ENCODE peak calls at places on chromosomes 4 and X, in nine cellular contexts. R is upper lobe of left lung, L is sigmoid colon, S is transverse colon, X is endothelial cell of umbilical vein, M is HCT116, A is K562, I is prostate gland, V is H1. P is an unnamed sample.

GRCh38 chr4:17544205-17544604 is 29.2 kb downstream of the CLRN2 start:
- DNase-seq in R (no peak), L (no peak), S (peak), X (no peak), M (no peak), A (no peak), I (no peak), V (peak), P (peak)

GRCh38 chrX:129116651-129117050 is 406.6 kb downstream of the SMARCA1 start:
- DNase-seq in R (no peak), L (no peak), S (no peak), X (no peak), M (no peak), A (no peak), I (no peak), V (no peak), P (no peak)

GRCh38 chr4:26326791-26327190 is 6.0 kb downstream of the RBPJ start:
- DNase-seq in R (no peak), L (no peak), S (no peak), X (no peak), M (no peak), A (no peak), I (no peak), V (no peak), P (no peak)

GRCh38 chrX:119410027-119410819 is 11.1 kb downstream of the SLC25A43 start:
- DNase-seq in R (no peak), L (peak), S (peak), X (no peak), M (peak), A (no peak), I (no peak), V (no peak), P (peak)

GRCh38 chr4:112156112-112156511 is 10.9 kb downstream of the FAM241A start:
- DNase-seq in R (no peak), L (no peak), S (no peak), X (no peak), M (no peak), A (no peak), I (no peak), V (no peak), P (no peak)

GRCh38 chr4:182015893-182016292 is 227.3 kb upstream of the TENM3 start:
- DNase-seq in R (no peak), L (no peak), S (no peak), X (no peak), M (no peak), A (no peak), I (no peak), V (no peak), P (no peak)

GRCh38 chr4:156378053-156378665 is 424.5 kb upstream of the CTSO start:
- DNase-seq in R (no peak), L (no peak), S (no peak), X (peak), M (peak), A (no peak), I (no peak), V (no peak), P (no peak)

GRCh38 chr4:76779740-76780459 is 118.0 kb downstream of the SOWAHB start:
- DNase-seq in R (no peak), L (no peak), S (no peak), X (peak), M (no peak), A (no peak), I (peak), V (no peak), P (no peak)

GRCh38 chr4:54940996-54941395 is 184.4 kb downstream of the KDR start:
- DNase-seq in R (no peak), L (no peak), S (no peak), X (no peak), M (no peak), A (no peak), I (no peak), V (no peak), P (no peak)

GRCh38 chrX:46953597-46953996 is 41.4 kb downstream of the JADE3 start:
- DNase-seq in R (no peak), L (no peak), S (no peak), X (peak), M (no peak), A (no peak), I (no peak), V (no peak), P (no peak)

GRCh38 chr4:163911891-163912290 is 417.4 kb downstream of the TMA16 start:
- DNase-seq in R (no peak), L (no peak), S (no peak), X (no peak), M (no peak), A (no peak), I (no peak), V (no peak), P (no peak)

GRCh38 chrX:110684653-110685052 is 111.0 kb downstream of the CHRDL1 start:
- DNase-seq in R (no peak), L (no peak), S (no peak), X (no peak), M (no peak), A (no peak), I (no peak), V (no peak), P (no peak)

GRCh38 chrX:45743081-45743533 is 542.4 kb upstream of the DIPK2B start:
- DNase-seq in R (no peak), L (no peak), S (no peak), X (peak), M (peak), A (no peak), I (no peak), V (no peak), P (no peak)

GRCh38 chrX:133776072-133776471 is 209.3 kb downstream of the GPC3 start:
- DNase-seq in R (no peak), L (no peak), S (peak), X (peak), M (no peak), A (peak), I (no peak), V (peak), P (no peak)

GRCh38 chr4:83582289-83582756 is 46.4 kb downstream of the GPAT3 start:
- DNase-seq in R (no peak), L (peak), S (peak), X (peak), M (no peak), A (no peak), I (peak), V (no peak), P (peak)
- TF ChIP-seq CTCF in R (no peak), L (no peak), S (no peak), X (no peak), M (peak), A (no peak), I (no peak), V (no peak), P (no peak)

GRCh38 chr4:82372874-82373815 is 646 bp downstream of the HNRNPD start:
- DNase-seq in R (no peak), L (peak), S (peak), X (peak), M (peak), A (peak), I (peak), V (peak), P (peak)
- TF ChIP-seq POLR2A in R (no peak), L (no peak), S (no peak), X (peak), M (peak), A (peak), I (peak), V (peak), P (no peak)

GRCh38 chrX:121000589-121000988 is 15.0 kb upstream of the CT47A1 start:
- DNase-seq in R (no peak), L (no peak), S (no peak), X (peak), M (peak), A (no peak), I (no peak), V (no peak), P (no peak)
- TF ChIP-seq POLR2AphosphoS5 in R (no peak), L (no peak), S (no peak), X (no peak), M (no peak), A (no peak), I (no peak), V (no peak), P (no peak)

GRCh38 chrX:1248381-1249061 is 20.1 kb upstream of the CSF2RA start:
- DNase-seq in R (no peak), L (no peak), S (no peak), X (no peak), M (no peak), A (no peak), I (no peak), V (no peak), P (no peak)

GRCh38 chrX:1239681-1240142 is 27.3 kb upstream of the CRLF2 start:
- DNase-seq in R (peak), L (peak), S (peak), X (no peak), M (no peak), A (no peak), I (peak), V (no peak), P (no peak)

GRCh38 chrX:1242901-1243402 is 25.7 kb upstream of the CSF2RA start:
- DNase-seq in R (no peak), L (no peak), S (no peak), X (no peak), M (no peak), A (no peak), I (no peak), V (no peak), P (no peak)

GRCh38 chrX:1246816-1247215 is 21.8 kb upstream of the CSF2RA start:
- DNase-seq in R (peak), L (peak), S (peak), X (peak), M (peak), A (peak), I (no peak), V (no peak), P (no peak)

DNA sequence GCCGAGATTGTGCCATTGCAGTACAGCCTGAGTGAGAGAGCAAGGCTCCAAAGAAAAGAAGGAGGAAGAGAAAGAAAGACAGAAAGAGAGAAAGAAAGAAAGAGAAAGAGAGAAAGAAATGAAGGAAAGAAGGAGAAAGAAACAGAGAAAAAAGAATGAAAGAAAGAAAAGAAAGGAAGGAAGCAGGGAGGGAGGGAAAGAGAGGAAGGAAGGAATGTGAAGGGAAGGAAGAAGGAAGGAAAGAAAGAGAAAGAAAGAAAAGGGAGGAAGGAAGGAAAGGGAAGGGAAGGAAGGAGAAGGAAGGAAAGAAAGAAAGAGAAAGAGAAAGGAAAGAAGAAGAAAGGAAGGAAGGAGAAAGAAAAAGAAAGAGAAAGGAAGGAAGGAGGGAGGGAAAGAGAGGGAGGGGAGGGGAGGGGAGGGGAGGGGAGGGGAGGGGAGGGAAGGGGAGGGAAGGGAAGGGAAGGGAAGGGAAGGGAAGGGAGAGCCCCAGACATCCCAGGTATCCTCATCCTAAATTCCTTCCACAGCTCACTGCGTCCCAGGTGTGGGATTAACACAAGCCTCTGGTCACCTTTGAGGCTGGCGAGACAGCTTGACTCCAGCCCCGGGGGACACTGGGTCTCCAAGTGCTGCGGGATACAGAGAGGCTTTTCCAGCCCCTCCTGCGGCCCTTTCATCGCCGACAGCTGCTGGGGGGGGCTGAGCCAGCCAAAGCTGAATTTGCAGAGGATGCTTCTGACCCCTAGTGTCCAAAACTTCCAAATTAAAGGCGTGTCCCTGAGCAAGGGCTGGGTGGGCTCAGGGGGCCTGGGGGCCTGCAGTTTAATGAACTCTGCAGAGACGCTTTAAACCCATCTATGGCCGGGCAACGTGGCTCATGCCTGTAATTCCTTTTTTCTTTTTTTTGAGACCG is 24.2 kb upstream of the CSF2RA start:
- DNase-seq in R (no peak), L (no peak), S (no peak), X (no peak), M (no peak), A (no peak), I (no peak), V (no peak), P (no peak)
- TF ChIP-seq CTCF in R (no peak), L (no peak), S (no peak), X (no peak), M (no peak), A (no peak), I (no peak), V (no peak), P (no peak)

DNA sequence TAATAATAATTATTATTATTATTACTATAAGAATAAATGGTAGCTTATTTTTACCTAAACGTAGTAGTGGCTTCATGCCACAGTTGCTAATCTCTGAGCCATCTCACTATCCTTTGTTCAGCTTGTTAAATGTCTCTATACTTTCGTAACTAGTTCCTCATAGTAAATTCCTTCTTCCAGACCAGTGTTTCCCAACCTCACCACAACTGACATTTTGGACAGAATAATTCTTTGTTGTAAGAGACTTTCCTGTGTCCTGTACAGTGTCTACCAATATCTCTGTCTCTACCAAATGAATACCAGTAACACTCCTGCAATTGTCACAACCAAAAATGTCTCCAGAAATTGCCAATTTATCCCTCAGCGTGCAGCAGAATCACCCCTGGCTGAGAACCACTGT is 1040.9 kb downstream of the DMD start:
- DNase-seq in R (no peak), L (no peak), S (no peak), X (no peak), M (no peak), A (no peak), I (no peak), V (no peak), P (no peak)
- TF ChIP-seq POLR2A in R (no peak), L (no peak), S (no peak), X (no peak), M (no peak), A (no peak), I (no peak), V (no peak), P (no peak)